ENCODE peak calls at places on chromosomes 5 and 9, in nine cellular contexts. One of them, this sample, is unnamed.
A peak's percentile ranks its signal among the peaks of the same experiment; 100 is the strongest.

GRCh38 chr5:57434227-57434640 is 48.4 kb downstream of the ACTBL2 start:
- DNase-seq in stomach: no peak
- DNase-seq in sigmoid colon: no peak
- DNase-seq in tibial artery: no peak
- DNase-seq in OCI-LY7: no peak
- DNase-seq in HepG2: no peak
- DNase-seq in A549: no peak
- DNase-seq in DND-41: no peak
- DNase-seq in mucosa of descending colon: no peak
- DNase-seq in this sample: no peak

GRCh38 chr9:128912270-128912853 is 8.4 kb upstream of the PHYHD1 start:
- DNase-seq in stomach: no peak
- DNase-seq in OCI-LY7: no peak
- DNase-seq in mucosa of descending colon: no peak
- DNase-seq in sigmoid colon: no peak
- DNase-seq in DND-41: no peak
- DNase-seq in A549: peak; percentile 93
- DNase-seq in HepG2: peak; percentile 91
- DNase-seq in tibial artery: no peak
- DNase-seq in this sample: peak; percentile 73

GRCh38 chr9:1989500-1989899 is 25.6 kb upstream of the SMARCA2 start:
- DNase-seq in OCI-LY7: no peak
- DNase-seq in sigmoid colon: no peak
- DNase-seq in tibial artery: no peak
- DNase-seq in HepG2: no peak
- DNase-seq in DND-41: no peak
- DNase-seq in mucosa of descending colon: no peak
- DNase-seq in stomach: no peak
- DNase-seq in A549: no peak
- DNase-seq in this sample: no peak

GRCh38 chr5:92713361-92713875 is 867.6 kb downstream of the NR2F1-AS1 start:
- DNase-seq in tibial artery: no peak
- DNase-seq in OCI-LY7: no peak
- DNase-seq in A549: no peak
- DNase-seq in HepG2: no peak
- DNase-seq in stomach: no peak
- DNase-seq in DND-41: no peak
- DNase-seq in sigmoid colon: no peak
- DNase-seq in mucosa of descending colon: no peak
- DNase-seq in this sample: no peak

GRCh38 chr5:11153672-11154377 is 392.8 kb upstream of the DAP start:
- DNase-seq in tibial artery: no peak
- DNase-seq in stomach: no peak
- DNase-seq in HepG2: no peak
- DNase-seq in OCI-LY7: no peak
- DNase-seq in A549: no peak
- DNase-seq in sigmoid colon: no peak
- DNase-seq in mucosa of descending colon: no peak
- DNase-seq in DND-41: no peak
- DNase-seq in this sample: no peak

GRCh38 chr5:158560170-158560569 is 539.5 kb downstream of the EBF1 start:
- DNase-seq in A549: no peak
- DNase-seq in mucosa of descending colon: no peak
- DNase-seq in tibial artery: no peak
- DNase-seq in OCI-LY7: peak; percentile 31
- DNase-seq in stomach: peak; percentile 63
- DNase-seq in HepG2: peak; percentile 9
- DNase-seq in DND-41: no peak
- DNase-seq in sigmoid colon: no peak
- DNase-seq in this sample: no peak

GRCh38 chr9:129258823-129259301 is 80.8 kb upstream of the IER5L start:
- DNase-seq in HepG2: no peak
- DNase-seq in tibial artery: no peak
- DNase-seq in OCI-LY7: no peak
- DNase-seq in stomach: no peak
- DNase-seq in DND-41: no peak
- DNase-seq in A549: no peak
- DNase-seq in mucosa of descending colon: no peak
- DNase-seq in sigmoid colon: no peak
- DNase-seq in this sample: no peak

GRCh38 chr5:150517272-150518152 is 9.6 kb downstream of the NDST1 start:
- DNase-seq in HepG2: peak; percentile 81
- DNase-seq in mucosa of descending colon: peak; percentile 93
- DNase-seq in sigmoid colon: no peak
- DNase-seq in A549: peak; percentile 87
- DNase-seq in stomach: peak; percentile 86
- DNase-seq in OCI-LY7: no peak
- DNase-seq in tibial artery: no peak
- DNase-seq in DND-41: no peak
- DNase-seq in this sample: peak; percentile 88

DNA sequence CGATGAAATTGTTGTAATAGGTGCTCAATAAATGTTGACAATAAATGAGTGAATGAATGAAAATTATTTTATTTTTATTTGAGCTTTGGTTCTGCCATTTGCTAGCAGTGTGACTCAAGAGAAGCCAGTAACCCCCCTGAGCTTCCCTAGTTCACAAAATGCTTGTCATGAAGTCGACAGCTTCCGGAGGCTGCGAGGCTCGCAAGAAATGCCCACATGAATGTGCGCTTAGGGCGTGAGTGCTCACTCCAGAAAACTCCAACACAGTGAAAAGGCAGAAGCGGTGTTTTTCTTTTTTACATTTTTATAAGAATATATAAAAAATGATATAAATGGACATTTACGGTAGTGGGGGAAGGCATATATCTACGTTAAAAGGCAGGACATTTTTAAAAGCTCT is 26.5 kb downstream of the CDKN2A start:
- DNase-seq in sigmoid colon: no peak
- DNase-seq in DND-41: no peak
- DNase-seq in mucosa of descending colon: no peak
- DNase-seq in A549: no peak
- DNase-seq in tibial artery: no peak
- DNase-seq in OCI-LY7: no peak
- DNase-seq in HepG2: no peak
- DNase-seq in stomach: no peak
- DNase-seq in this sample: no peak
- H3K9me3 ChIP-seq in sigmoid colon: peaks cover 2% of the 10 kb centered on the region
- H3K9me3 ChIP-seq in DND-41: no peaks in the 10 kb centered on the region
- H3K9me3 ChIP-seq in mucosa of descending colon: no peaks in the 10 kb centered on the region
- H3K9me3 ChIP-seq in A549: no peaks in the 10 kb centered on the region
- H3K9me3 ChIP-seq in tibial artery: no peaks in the 10 kb centered on the region
- H3K9me3 ChIP-seq in OCI-LY7: no peaks in the 10 kb centered on the region
- H3K9me3 ChIP-seq in HepG2: no peaks in the 10 kb centered on the region
- H3K9me3 ChIP-seq in stomach: peaks cover 36% of the 10 kb centered on the region
- H3K9me3 ChIP-seq in this sample: no peaks in the 10 kb centered on the region

GRCh38 chr5:180096616-180097015 is 25.1 kb upstream of the RNF130 start:
- DNase-seq in tibial artery: no peak
- DNase-seq in HepG2: no peak
- DNase-seq in sigmoid colon: no peak
- DNase-seq in A549: no peak
- DNase-seq in DND-41: no peak
- DNase-seq in mucosa of descending colon: no peak
- DNase-seq in OCI-LY7: no peak
- DNase-seq in stomach: no peak
- DNase-seq in this sample: no peak

GRCh38 chr5:180095545-180095944 is 24.0 kb upstream of the RNF130 start:
- DNase-seq in mucosa of descending colon: no peak
- DNase-seq in HepG2: no peak
- DNase-seq in stomach: no peak
- DNase-seq in DND-41: no peak
- DNase-seq in sigmoid colon: no peak
- DNase-seq in A549: no peak
- DNase-seq in OCI-LY7: no peak
- DNase-seq in tibial artery: no peak
- DNase-seq in this sample: peak; percentile 2

GRCh38 chr5:180093241-180093640 is 21.7 kb upstream of the RNF130 start:
- DNase-seq in HepG2: no peak
- DNase-seq in DND-41: no peak
- DNase-seq in mucosa of descending colon: no peak
- DNase-seq in OCI-LY7: no peak
- DNase-seq in tibial artery: no peak
- DNase-seq in stomach: no peak
- DNase-seq in A549: no peak
- DNase-seq in sigmoid colon: no peak
- DNase-seq in this sample: no peak

GRCh38 chr5:180090769-180091546 is 19.4 kb upstream of the RNF130 start:
- DNase-seq in mucosa of descending colon: peak; percentile 63
- DNase-seq in OCI-LY7: peak; percentile 36
- DNase-seq in sigmoid colon: no peak
- DNase-seq in DND-41: no peak
- DNase-seq in HepG2: peak; percentile 52
- DNase-seq in tibial artery: no peak
- DNase-seq in A549: peak; percentile 75
- DNase-seq in stomach: peak; percentile 56
- DNase-seq in this sample: no peak

DNA sequence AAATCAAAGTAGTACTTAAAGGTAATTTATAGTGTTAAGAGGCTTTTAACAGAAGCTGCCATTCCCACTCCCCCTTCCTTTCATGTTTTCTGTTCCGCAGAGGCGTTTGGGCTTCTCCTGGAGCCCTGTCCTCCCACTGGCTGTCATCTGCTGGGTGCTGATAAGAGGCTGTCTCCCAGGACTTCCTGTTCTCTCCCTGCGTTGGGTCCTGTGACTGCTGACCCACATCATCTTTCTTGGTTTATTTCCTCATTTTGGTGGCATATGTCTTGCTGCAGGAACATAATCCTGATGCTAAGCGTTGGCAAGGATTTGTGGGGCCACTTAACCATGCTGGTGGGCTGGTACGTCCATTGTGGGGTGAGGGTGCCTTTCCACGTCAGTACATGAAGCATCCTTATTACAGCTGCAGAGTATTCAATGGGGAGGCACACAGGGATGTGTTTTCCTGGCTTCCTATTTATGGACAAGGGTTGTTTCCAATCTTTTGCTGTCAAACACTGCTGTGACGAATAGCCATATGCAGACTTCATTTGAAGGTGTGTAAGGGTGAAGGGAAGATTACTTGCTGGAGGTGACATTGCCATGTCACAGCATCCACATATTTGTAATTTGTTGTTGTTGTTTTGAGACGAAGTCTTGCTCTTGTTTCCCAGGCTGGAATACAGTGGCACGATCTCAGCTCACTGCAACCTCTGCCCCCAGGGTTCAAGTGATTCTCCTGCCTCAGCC is 22.3 kb upstream of the RNF130 start:
- DNase-seq in sigmoid colon: no peak
- DNase-seq in stomach: no peak
- DNase-seq in OCI-LY7: no peak
- DNase-seq in tibial artery: peak; percentile 50
- DNase-seq in HepG2: no peak
- DNase-seq in mucosa of descending colon: peak; percentile 24
- DNase-seq in A549: no peak
- DNase-seq in DND-41: no peak
- DNase-seq in this sample: peak; percentile 77
- TF ChIP-seq CTCF in sigmoid colon: no peak
- TF ChIP-seq CTCF in stomach: no peak
- TF ChIP-seq CTCF in OCI-LY7: no peak
- TF ChIP-seq CTCF in tibial artery: no peak
- TF ChIP-seq CTCF in HepG2: no peak
- TF ChIP-seq CTCF in mucosa of descending colon: no peak
- TF ChIP-seq CTCF in A549: no peak
- TF ChIP-seq CTCF in DND-41: no peak
- TF ChIP-seq CTCF in this sample: no peak

GRCh38 chr5:141422742-141423291 is 2.0 kb downstream of the PCDHGA11 start:
- DNase-seq in stomach: no peak
- DNase-seq in DND-41: no peak
- DNase-seq in mucosa of descending colon: no peak
- DNase-seq in sigmoid colon: no peak
- DNase-seq in HepG2: no peak
- DNase-seq in tibial artery: no peak
- DNase-seq in A549: no peak
- DNase-seq in OCI-LY7: no peak
- DNase-seq in this sample: peak; percentile 59
- H3K9me3 ChIP-seq in stomach: peaks cover 100% of the 10 kb centered on the region
- H3K9me3 ChIP-seq in DND-41: no peaks in the 10 kb centered on the region
- H3K9me3 ChIP-seq in mucosa of descending colon: peaks cover 99% of the 10 kb centered on the region
- H3K9me3 ChIP-seq in sigmoid colon: peaks cover 93% of the 10 kb centered on the region
- H3K9me3 ChIP-seq in HepG2: peaks cover 30% of the 10 kb centered on the region
- H3K9me3 ChIP-seq in tibial artery: peaks cover 33% of the 10 kb centered on the region
- H3K9me3 ChIP-seq in A549: peaks cover 81% of the 10 kb centered on the region
- H3K9me3 ChIP-seq in OCI-LY7: no peaks in the 10 kb centered on the region
- H3K9me3 ChIP-seq in this sample: peaks cover 7% of the 10 kb centered on the region

GRCh38 chr9:136756134-136756438 is 2.0 kb downstream of the LCN8 start:
- DNase-seq in sigmoid colon: no peak
- DNase-seq in mucosa of descending colon: no peak
- DNase-seq in OCI-LY7: no peak
- DNase-seq in HepG2: no peak
- DNase-seq in stomach: no peak
- DNase-seq in DND-41: no peak
- DNase-seq in tibial artery: no peak
- DNase-seq in A549: no peak
- DNase-seq in this sample: no peak

GRCh38 chr9:136756836-136757235 is 1.2 kb downstream of the LCN8 start:
- DNase-seq in DND-41: no peak
- DNase-seq in mucosa of descending colon: no peak
- DNase-seq in stomach: no peak
- DNase-seq in tibial artery: no peak
- DNase-seq in HepG2: no peak
- DNase-seq in sigmoid colon: peak; percentile 27
- DNase-seq in A549: no peak
- DNase-seq in OCI-LY7: no peak
- DNase-seq in this sample: no peak

GRCh38 chr9:136753371-136754058 is 4.5 kb downstream of the LCN8 start:
- DNase-seq in HepG2: no peak
- DNase-seq in mucosa of descending colon: no peak
- DNase-seq in sigmoid colon: no peak
- DNase-seq in OCI-LY7: no peak
- DNase-seq in A549: no peak
- DNase-seq in tibial artery: no peak
- DNase-seq in stomach: no peak
- DNase-seq in DND-41: no peak
- DNase-seq in this sample: no peak

GRCh38 chr9:136754059-136754572 is 3.9 kb downstream of the LCN8 start:
- DNase-seq in stomach: no peak
- DNase-seq in tibial artery: no peak
- DNase-seq in A549: no peak
- DNase-seq in DND-41: no peak
- DNase-seq in mucosa of descending colon: no peak
- DNase-seq in OCI-LY7: no peak
- DNase-seq in sigmoid colon: no peak
- DNase-seq in HepG2: no peak
- DNase-seq in this sample: no peak

DNA sequence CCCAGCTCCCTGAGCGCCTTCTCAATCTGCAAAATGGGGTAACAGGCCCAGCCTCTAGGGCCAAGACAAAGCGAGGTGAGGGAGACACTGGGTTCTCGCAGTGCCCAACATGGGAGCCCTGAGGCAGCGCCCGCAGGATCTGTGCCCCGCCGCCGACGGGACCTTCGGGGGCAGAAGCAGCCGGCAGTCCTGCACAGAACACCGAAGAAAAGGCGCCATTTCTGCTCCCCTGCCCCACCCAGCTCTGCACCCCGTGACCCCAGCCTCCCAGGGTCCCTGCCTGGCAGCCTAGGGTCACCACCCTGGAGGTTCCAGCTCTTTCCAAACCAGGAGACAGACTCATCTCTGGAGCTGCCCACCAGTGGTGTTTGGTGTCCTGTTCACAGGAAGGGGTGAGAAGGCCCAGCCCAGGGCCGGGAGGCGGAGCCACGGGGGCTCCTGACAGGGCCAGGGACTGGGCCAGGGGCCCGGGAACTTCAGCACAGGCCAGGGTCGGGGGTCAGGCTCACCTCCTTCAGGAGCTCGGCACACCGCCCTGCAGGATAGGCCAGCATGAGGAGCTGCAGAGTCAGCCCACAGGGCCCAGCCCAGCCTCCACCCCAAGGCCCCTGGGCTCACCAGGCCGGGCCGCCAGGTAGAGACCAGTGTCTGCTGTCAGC is 3.3 kb downstream of the LCN8 start:
- DNase-seq in sigmoid colon: no peak
- DNase-seq in stomach: no peak
- DNase-seq in mucosa of descending colon: no peak
- DNase-seq in DND-41: no peak
- DNase-seq in A549: no peak
- DNase-seq in OCI-LY7: no peak
- DNase-seq in tibial artery: no peak
- DNase-seq in HepG2: no peak
- DNase-seq in this sample: no peak
- TF ChIP-seq CTCF in sigmoid colon: no peak
- TF ChIP-seq CTCF in stomach: no peak
- TF ChIP-seq CTCF in mucosa of descending colon: no peak
- TF ChIP-seq CTCF in DND-41: no peak
- TF ChIP-seq CTCF in A549: no peak
- TF ChIP-seq CTCF in OCI-LY7: no peak
- TF ChIP-seq CTCF in tibial artery: no peak
- TF ChIP-seq CTCF in HepG2: no peak
- TF ChIP-seq CTCF in this sample: no peak

This sample was measured in left lung.